ENCODE peak calls at places on chromosomes 3 and 15, in nine cellular contexts. Z is ELR; G is cardiac muscle cell; L is activated T-helper 1 cell treated with Interleukin-2 at 50 U/mL for 16 hours; Q is EH; I is M059J; H is mesenteric fat pad; X is activated naive CD4-positive, alpha-beta T cell; C is NCI-H345. B is an unnamed sample.

GRCh38 chr15:74392402-74392876 is 25.0 kb upstream of the CYP11A1 start:
- DNase-seq in Z (no peak), G (no peak), L (no peak), Q (peak), I (no peak), H (no peak), X (no peak), C (no peak), B (no peak)

GRCh38 chr3:126064627-126065258 is 19.2 kb downstream of the SLC41A3 start:
- DNase-seq in Z (no peak), G (peak), L (no peak), Q (no peak), I (no peak), H (peak), X (no peak), C (no peak), B (no peak)

GRCh38 chr3:9026320-9027040 is 63.2 kb upstream of the RAD18 start:
- DNase-seq in Z (no peak), G (no peak), L (no peak), Q (no peak), I (no peak), H (no peak), X (no peak), C (no peak), B (no peak)

GRCh38 chr15:62503451-62503850 is 338.4 kb upstream of the C2CD4B start:
- DNase-seq in Z (peak), G (peak), L (no peak), Q (peak), I (peak), H (no peak), X (no peak), C (no peak), B (no peak)

GRCh38 chr3:150117076-150117475 is 146.4 kb upstream of the PFN2 start:
- DNase-seq in Z (no peak), G (no peak), L (no peak), Q (peak), I (no peak), H (no peak), X (no peak), C (no peak), B (no peak)

GRCh38 chr3:185411133-185411532 is 48.2 kb downstream of the MAP3K13 start:
- DNase-seq in Z (peak), G (no peak), L (no peak), Q (no peak), I (no peak), H (no peak), X (no peak), C (no peak), B (no peak)

GRCh38 chr15:25605171-25605570 is 166.3 kb upstream of the UBE3A start:
- DNase-seq in Z (no peak), G (no peak), L (no peak), Q (no peak), I (no peak), H (no peak), X (no peak), C (no peak), B (no peak)

GRCh38 chr3:66428733-66429132 is 72.1 kb downstream of the LRIG1 start:
- DNase-seq in Z (peak), G (peak), L (no peak), Q (peak), I (peak), H (no peak), X (no peak), C (peak), B (peak)

GRCh38 chr15:85543741-85544155 is 163.3 kb downstream of the AKAP13 start:
- DNase-seq in Z (no peak), G (no peak), L (no peak), Q (no peak), I (no peak), H (no peak), X (no peak), C (no peak), B (peak)

GRCh38 chr3:150237490-150237889 is 170.6 kb upstream of the TSC22D2 start:
- DNase-seq in Z (peak), G (peak), L (no peak), Q (peak), I (peak), H (no peak), X (no peak), C (no peak), B (no peak)

GRCh38 chr3:182909318-182910040 is 70.9 kb downstream of the DCUN1D1 start:
- DNase-seq in Z (peak), G (peak), L (no peak), Q (peak), I (peak), H (no peak), X (no peak), C (no peak), B (peak)

GRCh38 chr3:183046883-183047282 is 52.4 kb downstream of the MCCC1 start:
- DNase-seq in Z (no peak), G (no peak), L (no peak), Q (no peak), I (no peak), H (no peak), X (no peak), C (no peak), B (peak)

GRCh38 chr3:64909757-64910475 is 222.1 kb upstream of the ADAMTS9 start:
- DNase-seq in Z (no peak), G (no peak), L (no peak), Q (no peak), I (no peak), H (no peak), X (no peak), C (no peak), B (peak)

GRCh38 chr3:10284496-10284895 is 8.3 kb downstream of the GHRL start:
- DNase-seq in Z (no peak), G (no peak), L (no peak), Q (no peak), I (no peak), H (peak), X (no peak), C (no peak), B (no peak)

GRCh38 chr3:43686700-43687498 is 3.8 kb upstream of the ABHD5 start:
- DNase-seq in Z (no peak), G (no peak), L (no peak), Q (no peak), I (no peak), H (no peak), X (no peak), C (no peak), B (no peak)

GRCh38 chr15:61195116-61196002 is 33.7 kb downstream of the RORA start:
- DNase-seq in Z (peak), G (peak), L (no peak), Q (peak), I (peak), H (no peak), X (no peak), C (no peak), B (peak)

B was measured in mesendoderm.